ENCODE peak calls at places on chromosome 12, in eight cellular contexts. R is cardiac fibroblast; N is gastrocnemius medialis; E is fibroblast of the aortic adventitia; C is AG04449; P is tibial nerve; X is HFF-Myc; L is CD8-positive, alpha-beta memory T cell. T is an unnamed sample.

GRCh38 chr12:109310247-109311125 is 1.4 kb upstream of the FOXN4 start:
- DNase-seq in N (no peak), X (no peak), C (no peak), P (no peak), R (no peak), E (no peak), L (no peak), T (no peak)

GRCh38 chr12:13208533-13209278 is 12.2 kb downstream of the EMP1 start:
- DNase-seq in P (no peak), R (peak), L (no peak), E (peak), X (no peak), C (no peak), N (no peak), T (no peak)

GRCh38 chr12:88539893-88540292 is 40.4 kb downstream of the KITLG start:
- DNase-seq in N (no peak), C (no peak), R (no peak), P (no peak), E (no peak), L (no peak), X (no peak), T (no peak)

GRCh38 chr12:49580572-49581535 is 12.9 kb upstream of the MCRS1 start:
- DNase-seq in R (peak), X (peak), E (peak), C (peak), P (peak), L (peak), N (peak), T (peak)

GRCh38 chr12:107487011-107487680 is 198.5 kb upstream of the PWP1 start:
- DNase-seq in C (no peak), X (no peak), N (no peak), P (no peak), L (no peak), R (no peak), E (no peak), T (no peak)

GRCh38 chr12:113330505-113330904 is 4.4 kb downstream of the SLC8B1 start:
- DNase-seq in N (no peak), L (no peak), X (no peak), P (no peak), E (no peak), C (no peak), R (no peak), T (no peak)

GRCh38 chr12:45291518-45291917 is 75.6 kb downstream of the ANO6 start:
- DNase-seq in N (no peak), E (no peak), R (no peak), L (no peak), C (no peak), X (no peak), P (no peak), T (no peak)

GRCh38 chr12:11718768-11719253 is 69.3 kb downstream of the ETV6 start:
- DNase-seq in N (no peak), R (peak), X (no peak), C (peak), L (no peak), E (peak), P (no peak), T (peak)

GRCh38 chr12:4787965-4788364 is 67.8 kb downstream of the GALNT8 start:
- DNase-seq in L (no peak), X (no peak), C (no peak), P (no peak), E (no peak), R (no peak), N (no peak), T (no peak)

GRCh38 chr12:47133981-47134380 is 54.2 kb upstream of the AMIGO2 start:
- DNase-seq in E (no peak), X (no peak), N (no peak), L (no peak), R (no peak), C (no peak), P (no peak), T (no peak)

GRCh38 chr12:51265024-51265423 is 5.2 kb downstream of the SMAGP start:
- DNase-seq in R (no peak), P (no peak), N (no peak), C (no peak), L (no peak), X (no peak), E (no peak), T (no peak)

GRCh38 chr12:91189526-91189925 is 6.9 kb upstream of the DCN start:
- DNase-seq in E (peak), R (peak), L (no peak), C (no peak), X (no peak), P (no peak), N (no peak), T (peak)

GRCh38 chr12:65121956-65122469 is 908 bp upstream of the WIF1 start:
- DNase-seq in P (no peak), N (no peak), C (no peak), L (no peak), E (no peak), R (no peak), X (no peak), T (no peak)

GRCh38 chr12:12474471-12474928 is 88.2 kb downstream of the DUSP16 start:
- DNase-seq in P (no peak), X (no peak), N (no peak), E (no peak), R (peak), C (no peak), L (no peak), T (no peak)

GRCh38 chr12:100797246-100797645 is 2.7 kb downstream of the ANO4 start:
- DNase-seq in X (no peak), N (no peak), L (no peak), R (no peak), C (no peak), E (no peak), P (no peak), T (no peak)

GRCh38 chr12:27552886-27553560 is 29.0 kb downstream of the PPFIBP1 start:
- DNase-seq in X (no peak), L (no peak), R (peak), C (no peak), N (no peak), E (peak), P (no peak), T (no peak)

GRCh38 chr12:102879144-102879763 is 37.8 kb downstream of the PAH start:
- DNase-seq in C (no peak), E (peak), X (peak), R (peak), N (peak), L (no peak), P (peak), T (no peak)

DNA sequence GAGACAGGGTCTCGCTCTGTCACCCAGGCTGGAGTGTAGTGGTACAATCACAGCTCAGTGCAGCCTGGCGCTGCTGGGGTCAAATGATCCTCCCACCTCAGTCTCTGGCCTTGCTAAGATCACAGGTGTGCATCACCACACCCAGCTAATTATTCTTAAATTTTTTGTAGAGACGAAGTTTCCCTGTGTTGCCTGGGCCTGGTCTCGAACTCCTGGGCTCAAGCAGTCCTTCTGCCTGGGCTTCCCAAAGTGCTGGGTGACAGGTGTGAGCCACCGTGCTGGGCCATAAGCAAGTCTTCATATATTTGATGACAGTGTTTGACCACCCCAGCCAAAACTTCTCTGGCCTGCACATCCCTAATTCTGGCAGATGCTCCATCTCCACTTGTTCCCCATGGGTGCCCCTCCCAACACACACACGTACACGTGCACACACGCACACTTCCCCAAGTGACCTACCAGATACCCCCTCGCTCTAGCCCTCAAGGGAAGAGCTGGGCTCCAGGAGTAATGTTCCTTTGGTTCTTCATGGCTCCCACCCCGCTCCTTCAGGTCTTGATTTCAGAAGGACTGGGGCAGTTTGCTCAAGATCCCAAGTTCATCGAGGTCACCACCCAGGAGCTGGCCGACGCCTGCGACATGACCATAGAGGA is 104.3 kb upstream of the FKBP4 start:
- DNase-seq in P (no peak), N (no peak), X (no peak), E (no peak), R (no peak), C (no peak), L (no peak), T (no peak)
- H3K4me3 ChIP-seq in P (peak), N (peak), X (no peak), E (no peak), R (no peak), C (peak), L (peak), T (peak)

GRCh38 chr12:116346222-116346621 is 68.7 kb upstream of the MED13L start:
- DNase-seq in C (no peak), P (no peak), L (no peak), X (no peak), E (peak), N (no peak), R (no peak), T (no peak)

GRCh38 chr12:116347265-116347664 is 69.8 kb upstream of the MED13L start:
- DNase-seq in E (no peak), P (no peak), R (no peak), C (no peak), X (no peak), N (no peak), L (no peak), T (no peak)

GRCh38 chr12:116343331-116343884 is 65.9 kb upstream of the MED13L start:
- DNase-seq in P (no peak), L (no peak), R (no peak), N (no peak), E (no peak), C (no peak), X (no peak), T (no peak)

GRCh38 chr12:116352315-116352835 is 74.9 kb upstream of the MED13L start:
- DNase-seq in N (no peak), C (no peak), X (no peak), E (no peak), R (no peak), L (no peak), P (no peak), T (no peak)

GRCh38 chr12:116346751-116347150 is 69.3 kb upstream of the MED13L start:
- DNase-seq in C (peak), E (peak), P (no peak), N (no peak), X (peak), R (peak), L (no peak), T (peak)
- H3K4me3 ChIP-seq in C (no peak), E (no peak), P (no peak), N (no peak), X (no peak), R (no peak), L (no peak), T (no peak)

DNA sequence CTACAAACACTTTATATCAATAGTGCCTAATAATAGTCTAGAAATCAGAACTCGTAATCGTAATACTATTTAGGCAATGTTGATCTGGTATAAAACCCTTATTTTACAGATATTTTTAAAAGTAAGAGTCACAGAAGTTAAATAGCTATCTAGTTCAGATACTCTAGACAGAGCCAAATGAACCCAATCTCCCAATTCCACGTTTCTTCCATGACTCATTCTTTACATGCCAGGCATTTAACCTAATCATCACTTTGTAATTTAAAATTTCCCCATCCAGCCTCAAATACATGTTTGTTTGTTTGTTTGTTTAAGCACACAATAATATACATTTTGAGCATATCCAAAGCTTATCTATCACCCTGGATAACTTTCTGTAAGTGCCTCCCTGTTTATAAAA is 36.4 kb upstream of the GARIN6 start:
- DNase-seq in L (no peak), N (no peak), X (no peak), P (no peak), C (no peak), R (peak), E (no peak), T (no peak)
- H3K4me3 ChIP-seq in L (no peak), N (no peak), X (no peak), P (no peak), C (no peak), R (no peak), E (no peak), T (no peak)

GRCh38 chr12:80846930-80847329 is 90.8 kb downstream of the LIN7A start:
- DNase-seq in P (no peak), X (no peak), C (no peak), N (no peak), R (no peak), L (no peak), E (no peak), T (no peak)
- H3K4me3 ChIP-seq in P (no peak), X (no peak), C (no peak), N (no peak), R (no peak), L (no peak), E (no peak), T (no peak)

T was measured in skeletal muscle cell.